ENCODE peak calls at places on chromosomes 6 and 20, in eight cellular contexts. E is B cell, T is AG04450, K is AG09309, J is astrocyte, X is thoracic aorta, S is WTC11, V is epithelial cell of esophagus. G is an unnamed sample.

GRCh38 chr20:31707994-31708744 is 14.5 kb downstream of the BCL2L1 start:
- DNase-seq in S (peak), V (no peak), T (no peak), X (no peak), E (no peak), J (no peak), K (no peak), G (no peak)

GRCh38 chr6:87745966-87746721 is 44.1 kb upstream of the AKIRIN2 start:
- DNase-seq in J (no peak), K (no peak), V (no peak), X (no peak), S (no peak), T (no peak), E (no peak), G (no peak)

GRCh38 chr6:154763650-154764049 is 30.4 kb downstream of the SCAF8 start:
- DNase-seq in V (no peak), K (no peak), J (no peak), X (no peak), T (no peak), S (no peak), E (no peak), G (no peak)

GRCh38 chr20:46833360-46833759 is 61.3 kb upstream of the EYA2 start:
- DNase-seq in E (no peak), V (peak), J (no peak), K (no peak), X (no peak), S (no peak), T (no peak), G (no peak)

GRCh38 chr20:45998761-45999160 is 9.9 kb upstream of the MMP9 start:
- DNase-seq in V (no peak), X (no peak), K (no peak), E (no peak), T (no peak), S (no peak), J (no peak), G (no peak)

GRCh38 chr6:116633685-116634084 is 17.4 kb downstream of the RSPH4A start:
- DNase-seq in T (no peak), V (no peak), J (no peak), X (no peak), E (no peak), S (no peak), K (no peak), G (no peak)

GRCh38 chr20:44959082-44959895 is 908 bp downstream of the TOMM34 start:
- DNase-seq in T (no peak), S (no peak), J (peak), K (no peak), X (peak), E (no peak), V (peak), G (peak)

GRCh38 chr20:38383147-38383546 is 36.9 kb downstream of the LBP start:
- DNase-seq in X (no peak), E (no peak), S (no peak), T (no peak), V (no peak), J (no peak), K (no peak), G (no peak)

GRCh38 chr20:47720636-47721427 is 64.4 kb downstream of the SULF2 start:
- DNase-seq in J (peak), S (no peak), X (no peak), E (no peak), T (no peak), K (peak), V (no peak), G (peak)

GRCh38 chr6:32947552-32948465 is 5.1 kb downstream of the HLA-DMA start:
- DNase-seq in T (no peak), J (no peak), S (peak), X (no peak), V (peak), K (no peak), E (peak), G (peak)

GRCh38 chr6:135935951-135936601 is 84.6 kb downstream of the PDE7B start:
- DNase-seq in K (no peak), E (no peak), T (no peak), S (no peak), J (peak), X (no peak), V (peak), G (peak)

GRCh38 chr20:23361108-23361650 is 803 bp upstream of the GZF1 start:
- DNase-seq in E (no peak), J (no peak), S (no peak), T (no peak), V (peak), X (no peak), K (no peak), G (no peak)

GRCh38 chr6:51450958-51451357 is 632.3 kb downstream of the TFAP2B start:
- DNase-seq in T (no peak), X (no peak), J (no peak), E (no peak), S (no peak), V (no peak), K (no peak), G (no peak)
- TF ChIP-seq CTCF in T (no peak), X (no peak), J (no peak), E (no peak), S (no peak), V (no peak), K (no peak), G (no peak)

GRCh38 chr20:62875419-62876355 is 14.1 kb upstream of the TCFL5 start:
- DNase-seq in K (peak), J (peak), T (peak), S (peak), X (peak), E (no peak), V (peak), G (peak)
- TF ChIP-seq CTCF in K (peak), J (peak), T (peak), S (no peak), X (peak), E (no peak), V (peak), G (peak)

DNA sequence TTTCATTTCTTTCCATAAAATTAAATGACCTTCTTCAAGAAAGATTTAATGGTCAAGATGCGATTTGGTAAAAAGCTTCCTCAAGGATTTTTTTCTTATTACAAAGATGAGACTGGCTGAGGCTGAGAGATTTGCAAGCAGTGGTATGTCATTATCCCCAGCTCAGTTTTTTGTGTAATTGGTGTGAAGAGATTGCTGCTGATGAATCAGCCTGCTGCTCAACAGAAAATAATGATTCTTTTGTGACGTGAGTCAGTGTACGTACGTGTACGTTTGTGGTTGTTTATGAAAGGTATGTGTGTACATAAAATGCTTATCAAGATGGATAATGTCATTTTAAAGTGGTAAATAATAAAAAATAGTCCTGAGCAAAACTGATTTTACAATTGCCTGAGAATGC is 9.9 kb upstream of the NPEPL1 start:
- DNase-seq in T (no peak), E (no peak), K (no peak), X (no peak), V (peak), J (peak), S (no peak), G (peak)
- TF ChIP-seq CTCF in T (no peak), E (no peak), K (no peak), X (no peak), V (no peak), J (no peak), S (no peak), G (no peak)

GRCh38 chr6:133977983-133978895 is 25.2 kb downstream of the TBPL1 start:
- DNase-seq in V (peak), J (peak), X (no peak), K (no peak), E (no peak), T (peak), S (no peak), G (peak)

GRCh38 chr6:133972388-133972787 is 19.4 kb downstream of the TBPL1 start:
- DNase-seq in V (no peak), T (no peak), X (no peak), S (no peak), E (no peak), K (no peak), J (no peak), G (no peak)

GRCh38 chr6:133971861-133972260 is 18.8 kb downstream of the TBPL1 start:
- DNase-seq in K (no peak), S (no peak), E (no peak), V (no peak), X (no peak), J (no peak), T (no peak), G (no peak)

GRCh38 chr6:133969285-133969946 is 16.4 kb downstream of the TBPL1 start:
- DNase-seq in E (no peak), J (no peak), K (no peak), S (no peak), T (no peak), X (no peak), V (no peak), G (no peak)

DNA sequence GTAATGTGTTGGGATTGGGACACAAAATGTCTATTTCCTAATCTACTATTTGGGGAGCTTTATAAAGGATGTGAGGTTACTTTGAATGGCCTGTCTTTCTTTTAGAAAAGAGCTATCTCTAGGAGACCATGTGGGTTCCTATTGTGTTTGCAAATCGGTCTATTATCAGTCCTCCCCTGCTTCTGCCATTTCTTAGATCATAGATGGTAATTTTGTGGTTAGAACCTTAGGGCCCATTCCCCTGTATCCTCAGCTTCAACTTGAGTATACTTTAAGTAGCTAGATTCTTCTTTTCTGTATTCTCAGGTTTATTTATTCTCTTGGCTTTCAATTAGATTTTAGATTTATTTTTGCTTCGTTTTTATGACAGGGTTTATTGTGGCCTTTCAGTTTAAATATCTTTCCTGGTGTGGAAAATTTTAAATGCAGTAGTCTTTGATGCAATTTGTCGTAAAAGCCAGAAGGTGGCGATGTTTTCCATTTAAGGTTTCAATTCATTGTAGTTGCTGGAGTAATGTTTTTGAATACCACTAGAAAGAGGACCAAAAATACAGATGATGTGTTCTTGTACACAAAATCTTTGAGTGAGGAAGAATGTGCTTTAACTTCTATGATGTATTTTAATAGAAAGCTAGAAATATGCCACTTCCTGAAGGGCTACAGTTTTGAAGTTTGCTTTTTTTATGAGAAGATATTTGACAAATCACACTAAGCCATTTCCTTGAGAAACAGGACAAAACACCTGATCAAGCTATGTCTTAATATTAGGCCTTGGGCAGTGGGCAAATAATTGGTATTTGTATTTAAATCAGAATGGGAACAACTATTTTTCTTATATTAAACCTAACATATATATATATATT is 20.3 kb downstream of the TBPL1 start:
- DNase-seq in E (no peak), X (no peak), J (no peak), K (no peak), S (no peak), V (peak), T (peak), G (peak)
- TF ChIP-seq CTCF in E (peak), X (peak), J (peak), K (peak), S (peak), V (peak), T (peak), G (peak)

GRCh38 chr6:44113396-44113795 is 13.9 kb downstream of the MRPL14 start:
- DNase-seq in T (no peak), S (no peak), V (no peak), X (no peak), E (no peak), J (no peak), K (no peak), G (no peak)
- TF ChIP-seq CTCF in T (peak), S (no peak), V (peak), X (no peak), E (no peak), J (peak), K (peak), G (peak)

GRCh38 chr6:157217894-157218370 is 105.4 kb downstream of the TMEM242 start:
- DNase-seq in K (no peak), V (no peak), J (no peak), X (no peak), E (no peak), T (no peak), S (no peak), G (no peak)

GRCh38 chr6:157221049-157221816 is 102.1 kb downstream of the TMEM242 start:
- DNase-seq in K (no peak), T (peak), S (peak), J (peak), V (peak), X (no peak), E (peak), G (peak)

GRCh38 chr6:157218371-157219198 is 104.7 kb downstream of the TMEM242 start:
- DNase-seq in K (no peak), X (no peak), J (no peak), S (no peak), E (no peak), V (no peak), T (no peak), G (no peak)

GRCh38 chr6:157220485-157220884 is 102.8 kb downstream of the TMEM242 start:
- DNase-seq in V (no peak), S (no peak), J (no peak), K (no peak), T (no peak), E (no peak), X (no peak), G (no peak)

GRCh38 chr6:157219201-157220200 is 103.8 kb downstream of the TMEM242 start:
- DNase-seq in T (no peak), J (peak), K (no peak), X (no peak), S (no peak), V (peak), E (no peak), G (peak)
- TF ChIP-seq CTCF in T (peak), J (no peak), K (no peak), X (no peak), S (no peak), V (no peak), E (no peak), G (no peak)

GRCh38 chr6:25556516-25556915 is 95.5 kb upstream of the SCGN start:
- DNase-seq in E (peak), S (peak), V (peak), X (peak), T (peak), J (peak), K (peak), G (peak)
- TF ChIP-seq CTCF in E (peak), S (peak), V (peak), X (peak), T (peak), J (peak), K (peak), G (peak)

DNA sequence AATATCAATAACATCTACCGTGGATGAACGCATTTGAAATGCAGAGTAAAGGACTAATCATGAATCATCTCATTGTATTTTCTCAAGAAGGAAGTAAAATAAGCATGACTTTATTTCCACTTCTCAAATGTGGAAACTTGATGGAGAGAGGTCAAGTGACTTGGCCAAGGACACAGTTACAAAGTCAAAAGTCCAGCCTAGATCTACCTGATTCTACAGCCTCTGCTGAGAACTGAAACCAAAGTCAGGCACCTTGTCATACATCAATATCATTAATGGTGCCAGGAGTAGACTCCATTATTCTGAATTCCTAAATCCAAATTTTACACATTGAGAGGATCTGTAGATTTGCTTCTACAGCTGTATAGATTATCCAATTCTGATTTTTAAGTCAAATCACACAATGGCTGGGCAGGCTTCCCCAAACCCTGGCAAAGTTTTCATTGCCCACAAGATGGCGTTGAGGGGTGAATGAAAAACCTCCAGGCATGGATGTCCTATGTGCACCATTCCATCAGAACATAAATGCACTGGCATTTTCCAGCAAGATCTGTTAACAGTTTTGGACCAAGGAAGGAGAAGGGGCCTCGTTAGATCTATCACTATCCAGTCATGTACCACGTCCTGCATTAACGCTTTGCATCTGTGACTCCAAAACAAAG is 423.0 kb downstream of the MAFB start:
- DNase-seq in V (peak), K (no peak), S (peak), T (no peak), E (no peak), J (no peak), X (no peak), G (no peak)
- TF ChIP-seq CTCF in V (peak), K (peak), S (no peak), T (peak), E (no peak), J (no peak), X (peak), G (no peak)

DNA sequence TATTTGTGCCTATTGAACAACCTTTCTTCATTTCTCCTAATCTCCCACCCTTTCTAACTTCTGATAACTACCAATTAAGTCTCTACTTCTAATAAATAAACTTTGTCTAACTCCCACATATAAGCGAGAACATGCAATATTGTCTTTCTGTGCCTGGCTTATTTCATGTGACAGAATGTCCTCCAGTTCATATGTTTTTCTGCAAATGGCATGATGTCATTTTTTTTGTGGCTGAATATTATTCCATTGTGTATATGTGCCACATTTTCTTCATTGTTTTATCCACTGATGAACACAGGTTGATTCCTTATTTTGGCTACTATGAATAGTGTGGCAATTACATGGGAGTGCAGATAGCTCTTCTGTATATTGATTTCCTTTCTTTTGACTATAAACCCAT is 1041.5 kb upstream of the MANEA start:
- DNase-seq in J (no peak), S (no peak), E (no peak), V (no peak), T (no peak), K (no peak), X (no peak), G (no peak)
- TF ChIP-seq CTCF in J (no peak), S (no peak), E (no peak), V (no peak), T (no peak), K (no peak), X (no peak), G (no peak)

GRCh38 chr20:17966432-17967312 is 1.9 kb downstream of the SNX5 start:
- DNase-seq in E (no peak), T (no peak), V (peak), J (no peak), X (no peak), K (no peak), S (no peak), G (peak)
- TF ChIP-seq CTCF in E (peak), T (peak), V (peak), J (peak), X (peak), K (no peak), S (no peak), G (peak)